ENCODE peak calls at places on chromosomes 13 and 19, in seven cellular contexts. R is M059J, L is colonic mucosa, U is A673, P is transverse colon, F is AG09309, Z is iris pigment epithelial cell. C is an unnamed sample.

GRCh38 chr19:6115992-6116391 is 5.7 kb upstream of the RFX2 start:
- DNase-seq in L (no peak), U (no peak), P (no peak), R (no peak), Z (no peak), F (no peak), C (no peak)

GRCh38 chr13:53920916-53921315 is 892.3 kb downstream of the OLFM4 start:
- DNase-seq in R (no peak), L (no peak), U (no peak), Z (no peak), F (no peak), P (no peak), C (no peak)

GRCh38 chr13:26485288-26485687 is 72.2 kb upstream of the WASF3 start:
- DNase-seq in U (no peak), F (no peak), P (no peak), Z (no peak), R (no peak), L (no peak), C (no peak)

GRCh38 chr13:101474419-101474957 is 22.0 kb downstream of the ITGBL1 start:
- DNase-seq in F (peak), P (no peak), R (peak), L (no peak), U (peak), Z (peak), C (peak)

GRCh38 chr19:39372941-39373340 is 18.0 kb downstream of the PAF1 start:
- DNase-seq in P (no peak), Z (peak), L (no peak), F (no peak), R (peak), U (no peak), C (no peak)

GRCh38 chr13:104816716-104817115 is 1718.7 kb downstream of the EFNB2 start:
- DNase-seq in F (no peak), P (no peak), U (no peak), Z (no peak), L (no peak), R (peak), C (no peak)

GRCh38 chr13:91805605-91806004 is 407.2 kb downstream of the GPC5 start:
- DNase-seq in L (no peak), F (no peak), P (no peak), U (peak), Z (no peak), R (no peak), C (no peak)

GRCh38 chr13:61414686-61415664 is 674 bp downstream of the PCDH20 start:
- DNase-seq in F (no peak), R (peak), P (peak), U (peak), Z (peak), L (peak), C (peak)

GRCh38 chr19:29630661-29631060 is 24.6 kb downstream of the POP4 start:
- DNase-seq in L (no peak), R (peak), F (no peak), P (no peak), Z (peak), U (no peak), C (no peak)

GRCh38 chr19:2549701-2550191 is 73.8 kb downstream of the GADD45B start:
- DNase-seq in Z (peak), L (peak), R (peak), U (peak), P (peak), F (peak), C (no peak)

GRCh38 chr19:37227996-37228395 is 10.0 kb downstream of the ZNF383 start:
- DNase-seq in Z (no peak), F (no peak), U (peak), R (no peak), L (no peak), P (no peak), C (no peak)

GRCh38 chr19:11496391-11497163 is 9.1 kb downstream of the ZNF653 start:
- DNase-seq in L (peak), U (peak), R (peak), P (peak), Z (peak), F (peak), C (peak)

GRCh38 chr19:29395712-29396414 is 129.9 kb upstream of the VSTM2B start:
- DNase-seq in L (no peak), P (no peak), R (no peak), Z (no peak), U (no peak), F (no peak), C (no peak)

GRCh38 chr13:71255633-71256032 is 611.4 kb downstream of the DACH1 start:
- DNase-seq in F (no peak), P (no peak), Z (peak), L (no peak), R (no peak), U (no peak), C (no peak)

GRCh38 chr19:799076-799881 is 2.0 kb downstream of the PTBP1 start:
- DNase-seq in P (peak), Z (peak), U (peak), R (no peak), F (no peak), L (no peak), C (no peak)

GRCh38 chr19:8342316-8342683 is 762 bp downstream of the KANK3 start:
- DNase-seq in R (no peak), F (no peak), P (no peak), L (no peak), U (no peak), Z (no peak), C (no peak)

GRCh38 chr13:23671902-23672301 is 101.7 kb downstream of the TNFRSF19 start:
- DNase-seq in F (peak), L (no peak), U (no peak), Z (peak), R (no peak), P (no peak), C (no peak)

GRCh38 chr19:17681505-17682125 is 6.5 kb downstream of the UNC13A start:
- DNase-seq in F (peak), U (peak), R (no peak), Z (peak), P (no peak), L (peak), C (peak)

GRCh38 chr13:41122838-41123237 is 9.8 kb downstream of the KBTBD6 start:
- DNase-seq in P (no peak), L (no peak), U (no peak), R (peak), F (no peak), Z (no peak), C (no peak)

GRCh38 chr13:34817246-34817645 is 124.8 kb upstream of the NBEA start:
- DNase-seq in R (peak), F (no peak), P (no peak), U (peak), Z (no peak), L (no peak), C (no peak)

GRCh38 chr13:85497652-85498051 is 301.6 kb downstream of the SLITRK6 start:
- DNase-seq in L (no peak), P (no peak), F (peak), R (peak), Z (peak), U (no peak), C (no peak)

GRCh38 chr19:46670874-46671273 is 9.9 kb upstream of the DACT3 start:
- DNase-seq in P (no peak), U (no peak), Z (peak), R (peak), L (no peak), F (no peak), C (no peak)

GRCh38 chr13:105817498-105817897 is 718.0 kb downstream of the EFNB2 start:
- DNase-seq in Z (no peak), R (no peak), L (no peak), U (no peak), F (no peak), P (no peak), C (no peak)

GRCh38 chr13:70884196-70884595 is 775.9 kb upstream of the KLHL1 start:
- DNase-seq in U (no peak), R (no peak), L (no peak), P (no peak), F (no peak), Z (no peak), C (no peak)

GRCh38 chr19:18102916-18103542 is 5.5 kb downstream of the MAST3 start:
- DNase-seq in R (no peak), P (no peak), F (no peak), L (no peak), Z (no peak), U (peak), C (no peak)

GRCh38 chr13:31322025-31322424 is 122.2 kb downstream of the B3GLCT start:
- DNase-seq in P (no peak), U (no peak), R (no peak), Z (peak), F (no peak), L (no peak), C (peak)

GRCh38 chr19:2613507-2614295 is 88.8 kb downstream of the GNG7 start:
- DNase-seq in U (peak), P (peak), R (peak), F (no peak), Z (no peak), L (no peak), C (peak)

GRCh38 chr19:57559008-57559403 is 657 bp downstream of the ZNF550 start:
- DNase-seq in F (no peak), R (peak), Z (peak), L (peak), U (no peak), P (peak), C (peak)

GRCh38 chr13:21218351-21219043 is 42.0 kb downstream of the MRPL57 start:
- DNase-seq in L (no peak), R (peak), Z (no peak), U (no peak), F (no peak), P (no peak), C (no peak)

GRCh38 chr19:35559781-35560180 is 3.7 kb downstream of the ATP4A start:
- DNase-seq in U (no peak), F (no peak), P (no peak), R (no peak), L (no peak), Z (no peak), C (no peak)

GRCh38 chr13:83773961-83774360 is 108.3 kb downstream of the SLITRK1 start:
- DNase-seq in F (no peak), U (no peak), Z (peak), P (no peak), L (no peak), R (no peak), C (no peak)

GRCh38 chr13:25803626-25804025 is 248.2 kb downstream of the SHISA2 start:
- DNase-seq in F (no peak), P (no peak), R (no peak), L (no peak), U (no peak), Z (no peak), C (no peak)

GRCh38 chr19:4633140-4633967 is 6.0 kb upstream of the TNFAIP8L1 start:
- DNase-seq in F (no peak), L (peak), U (peak), P (peak), Z (peak), R (peak), C (peak)

GRCh38 chr13:23754506-23754905 is 134.7 kb downstream of the MIPEP start:
- DNase-seq in U (no peak), Z (peak), F (no peak), P (no peak), R (no peak), L (no peak), C (no peak)

GRCh38 chr13:65653548-65654078 is 1576.5 kb downstream of the PCDH9 start:
- DNase-seq in U (no peak), R (no peak), F (no peak), L (no peak), P (no peak), Z (no peak), C (no peak)

GRCh38 chr13:33296793-33297425 is 11.4 kb upstream of the STARD13 start:
- DNase-seq in U (no peak), Z (no peak), P (no peak), F (no peak), L (no peak), R (no peak), C (peak)

C was measured in hepatocyte.